ENCODE peak calls at places on chromosomes 13 and 19, in ten cellular contexts. L is AG04450, H is choroid plexus epithelial cell, V is thoracic aorta, R is heart right ventricle, S is left ventricle myocardium inferior, B is ascending aorta, O is fibroblast of lung, F is cardiac fibroblast, N is cardiac muscle cell. P is an unnamed sample.

GRCh38 chr19:52020506-52020905 is 7.7 kb downstream of the ZNF614 start:
- DNase-seq in L (no peak), H (no peak), V (no peak), R (no peak), S (no peak), B (no peak), O (no peak), F (no peak), N (no peak), P (no peak)

GRCh38 chr19:48400018-48400742 is 6.7 kb downstream of the GRIN2D start:
- DNase-seq in L (no peak), H (peak; percentile 91), V (no peak), R (peak; percentile 49), S (peak; percentile 53), B (no peak), O (peak; percentile 57), F (peak; percentile 70), N (peak; percentile 58), P (peak; percentile 48)

GRCh38 chr13:96696501-96696900 is 297.8 kb downstream of the OXGR1 start:
- DNase-seq in L (no peak), H (peak; percentile 25), V (no peak), R (no peak), S (no peak), B (no peak), O (no peak), F (no peak), N (no peak), P (no peak)

GRCh38 chr19:42121036-42121621 is 11.1 kb downstream of the POU2F2 start:
- DNase-seq in L (no peak), H (no peak), V (no peak), R (no peak), S (no peak), B (no peak), O (no peak), F (no peak), N (no peak), P (no peak)

GRCh38 chr19:8038815-8039214 is 13.7 kb upstream of the CCL25 start:
- DNase-seq in L (no peak), H (no peak), V (no peak), R (no peak), S (no peak), B (no peak), O (no peak), F (no peak), N (no peak), P (no peak)

GRCh38 chr13:23436680-23437079 is 3.2 kb upstream of the SACS start:
- DNase-seq in L (no peak), H (no peak), V (no peak), R (no peak), S (no peak), B (no peak), O (no peak), F (no peak), N (no peak), P (no peak)

GRCh38 chr19:56076413-56076998 is 44.6 kb downstream of the ZNF787 start:
- DNase-seq in L (peak; percentile 15), H (peak; percentile 77), V (no peak), R (peak; percentile 60), S (no peak), B (no peak), O (peak; percentile 64), F (peak; percentile 74), N (peak; percentile 64), P (no peak)

GRCh38 chr13:111337206-111337605 is 16.8 kb downstream of the TEX29 start:
- DNase-seq in L (peak; percentile 91), H (peak; percentile 80), V (no peak), R (peak; percentile 0), S (no peak), B (no peak), O (peak; percentile 95), F (peak; percentile 77), N (no peak), P (peak; percentile 80)

GRCh38 chr19:14333101-14333871 is 48.0 kb upstream of the ADGRE5 start:
- DNase-seq in L (no peak), H (peak; percentile 24), V (no peak), R (peak; percentile 16), S (peak; percentile 19), B (no peak), O (peak; percentile 20), F (peak; percentile 62), N (peak; percentile 19), P (no peak)

GRCh38 chr19:51514866-51515481 is 13.4 kb upstream of the SIGLEC12 start:
- DNase-seq in L (peak; percentile 7), H (peak; percentile 78), V (no peak), R (no peak), S (no peak), B (no peak), O (peak; percentile 60), F (peak; percentile 67), N (peak; percentile 51), P (peak; percentile 2)

GRCh38 chr13:50999641-51000040 is 90.0 kb downstream of the RNASEH2B start:
- DNase-seq in L (no peak), H (no peak), V (no peak), R (no peak), S (no peak), B (no peak), O (no peak), F (no peak), N (no peak), P (no peak)

GRCh38 chr13:40113644-40114304 is 458.3 kb downstream of the COG6 start:
- DNase-seq in L (no peak), H (peak; percentile 61), V (no peak), R (no peak), S (no peak), B (no peak), O (peak; percentile 81), F (peak; percentile 77), N (no peak), P (no peak)

GRCh38 chr13:29704648-29705047 is 109.2 kb upstream of the SLC7A1 start:
- DNase-seq in L (no peak), H (no peak), V (no peak), R (no peak), S (peak; percentile 23), B (no peak), O (no peak), F (peak; percentile 14), N (peak; percentile 55), P (no peak)

GRCh38 chr19:44635581-44636438 is 7.9 kb upstream of the PVR start:
- DNase-seq in L (no peak), H (peak; percentile 53), V (no peak), R (no peak), S (no peak), B (no peak), O (peak; percentile 63), F (peak; percentile 31), N (no peak), P (no peak)

GRCh38 chr13:28558567-28558966 is 63.6 kb upstream of the FLT1 start:
- DNase-seq in L (no peak), H (peak; percentile 49), V (no peak), R (peak; percentile 48), S (peak; percentile 24), B (no peak), O (peak; percentile 26), F (peak; percentile 24), N (no peak), P (no peak)

GRCh38 chr13:71056581-71056980 is 810.4 kb downstream of the DACH1 start:
- DNase-seq in L (no peak), H (no peak), V (no peak), R (no peak), S (no peak), B (no peak), O (no peak), F (no peak), N (no peak), P (no peak)

GRCh38 chr19:33379151-33379829 is 5.8 kb downstream of the CEBPG start:
- DNase-seq in L (no peak), H (no peak), V (no peak), R (no peak), S (no peak), B (no peak), O (no peak), F (no peak), N (no peak), P (no peak)

GRCh38 chr19:3555653-3556422 is 1.5 kb downstream of the MFSD12 start:
- DNase-seq in L (no peak), H (no peak), V (no peak), R (no peak), S (no peak), B (no peak), O (no peak), F (no peak), N (no peak), P (no peak)
- H3K4me3 ChIP-seq in L (peak overlapping the region; percentile 88), H (peak overlapping the region; percentile 88), V (peak overlapping the region; percentile 80), R (peak overlapping the region; percentile 92), S (peak overlapping the region; percentile 79), B (peak overlapping the region; percentile 90), O (peak overlapping the region; percentile 78), F (peak overlapping the region; percentile 69), N (no peak overlapping the region), P (peak overlapping the region; percentile 70)

GRCh38 chr19:10644351-10645007 is 9.7 kb upstream of the ILF3 start:
- DNase-seq in L (peak; percentile 45), H (peak; percentile 84), V (peak; percentile 52), R (peak; percentile 90), S (peak; percentile 84), B (peak; percentile 24), O (peak; percentile 72), F (peak; percentile 81), N (peak; percentile 89), P (no peak)
- H3K4me3 ChIP-seq in L (no peak overlapping the region), H (no peak overlapping the region), V (no peak overlapping the region), R (no peak overlapping the region), S (no peak overlapping the region), B (no peak overlapping the region), O (no peak overlapping the region), F (no peak overlapping the region), N (no peak overlapping the region), P (no peak overlapping the region)

GRCh38 chr19:29727906-29728305 is 12.8 kb upstream of the C19orf12 start:
- DNase-seq in L (no peak), H (no peak), V (no peak), R (no peak), S (no peak), B (no peak), O (no peak), F (no peak), N (no peak), P (no peak)

GRCh38 chr19:29724741-29725140 is 9.7 kb upstream of the C19orf12 start:
- DNase-seq in L (no peak), H (no peak), V (no peak), R (no peak), S (no peak), B (no peak), O (no peak), F (no peak), N (no peak), P (no peak)

DNA sequence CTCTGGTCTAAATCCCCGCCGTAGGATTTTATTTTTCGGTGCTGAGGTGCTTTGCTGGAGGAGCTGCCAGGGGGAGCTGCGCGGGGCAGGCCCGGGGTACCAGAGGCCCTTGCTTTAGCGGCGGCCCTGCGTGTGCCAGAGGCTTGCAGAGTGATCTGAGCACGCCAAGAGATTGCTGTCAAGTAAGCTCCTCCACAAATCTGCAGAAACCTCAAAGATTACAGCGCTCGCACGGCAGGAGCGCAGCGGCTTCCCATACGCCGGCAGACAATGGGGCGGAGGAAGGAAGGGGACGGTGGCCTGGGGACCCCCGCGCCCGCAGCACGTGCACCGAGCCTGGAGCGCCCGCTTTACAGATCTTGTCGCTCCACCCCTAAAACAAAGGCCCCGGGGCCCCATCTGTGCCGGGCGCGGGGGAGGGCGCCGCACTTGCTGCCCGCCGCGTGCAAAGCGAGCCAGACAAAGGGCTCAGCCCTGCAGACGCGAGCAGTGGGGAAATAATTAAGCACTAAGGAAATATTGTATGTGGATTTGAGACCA is 9.1 kb upstream of the C19orf12 start:
- DNase-seq in L (no peak), H (peak; percentile 31), V (no peak), R (no peak), S (no peak), B (no peak), O (peak; percentile 6), F (peak; percentile 16), N (peak; percentile 18), P (no peak)
- H3K4me3 ChIP-seq in L (peak overlapping the region; percentile 44), H (peak overlapping the region; percentile 46), V (peak overlapping the region; percentile 64), R (peak overlapping the region; percentile 33), S (peak overlapping the region; percentile 57), B (peak overlapping the region; percentile 55), O (peak overlapping the region; percentile 31), F (peak overlapping the region; percentile 23), N (no peak overlapping the region), P (peak overlapping the region; percentile 38)

GRCh38 chr19:4327252-4327876 is 11.3 kb downstream of the STAP2 start:
- DNase-seq in L (no peak), H (peak; percentile 78), V (no peak), R (peak; percentile 58), S (peak; percentile 75), B (peak; percentile 32), O (peak; percentile 22), F (peak; percentile 67), N (peak; percentile 93), P (no peak)
- H3K4me3 ChIP-seq in L (peak overlapping the region; percentile 52), H (peak overlapping the region; percentile 47), V (peak overlapping the region; percentile 75), R (peak overlapping the region; percentile 45), S (peak overlapping the region; percentile 71), B (peak overlapping the region; percentile 65), O (no peak overlapping the region), F (peak overlapping the region; percentile 42), N (peak overlapping the region; percentile 29), P (peak overlapping the region; percentile 14)

P was measured in skeletal muscle cell.